ENCODE peak calls at places on chromosome X, in four cellular contexts. G is ovary, B is K562, U is body of pancreas. A is an unnamed sample.

GRCh38 chrX:130264573-130264972 is 4.1 kb downstream of the ZNF280C start:
- DNase-seq in G (no peak), B (no peak), U (no peak), A (no peak)

GRCh38 chrX:67353651-67354370 is 190.0 kb upstream of the AR start:
- DNase-seq in G (no peak), B (no peak), U (no peak), A (no peak)

GRCh38 chrX:24920769-24921168 is 95.0 kb downstream of the ARX start:
- DNase-seq in G (no peak), B (no peak), U (no peak), A (no peak)

GRCh38 chrX:11789809-11790208 is 31.8 kb downstream of the MSL3 start:
- DNase-seq in G (no peak), B (no peak), U (no peak), A (no peak)

GRCh38 chrX:2640436-2641150 is 50.5 kb upstream of the CD99 start:
- DNase-seq in G (no peak), B (no peak), U (no peak), A (no peak)

GRCh38 chrX:104419926-104420325 is 146.1 kb upstream of the IL1RAPL2 start:
- DNase-seq in G (no peak), B (no peak), U (no peak), A (no peak)

GRCh38 chrX:130120321-130120731 is 10.0 kb upstream of the ELF4 start:
- DNase-seq in G (peak), B (no peak), U (no peak), A (no peak)

GRCh38 chrX:49175435-49175834 is 3.7 kb downstream of the PLP2 start:
- DNase-seq in G (no peak), B (peak), U (no peak), A (no peak)

GRCh38 chrX:74277320-74277719 is 26.7 kb upstream of the ZCCHC13 start:
- DNase-seq in G (no peak), B (no peak), U (no peak), A (no peak)

GRCh38 chrX:47232803-47233332 is at the start of gene USP11:
- DNase-seq in G (peak), B (peak), U (no peak), A (no peak)

GRCh38 chrX:623599-624323 is 6.8 kb upstream of the SHOX start:
- DNase-seq in G (no peak), B (no peak), U (no peak), A (peak)

GRCh38 chrX:147848009-147848408 is 63.7 kb upstream of the FMR1 start:
- DNase-seq in G (peak), B (no peak), U (no peak), A (no peak)

GRCh38 chrX:147853701-147854100 is 58.0 kb upstream of the FMR1 start:
- DNase-seq in G (no peak), B (no peak), U (no peak), A (no peak)

GRCh38 chrX:147846676-147847075 is 65.0 kb upstream of the FMR1 start:
- DNase-seq in G (no peak), B (no peak), U (no peak), A (no peak)

GRCh38 chrX:147848543-147849448 is 62.9 kb upstream of the FMR1 start:
- DNase-seq in G (no peak), B (peak), U (no peak), A (no peak)

GRCh38 chrX:147850875-147851274 is 60.8 kb upstream of the FMR1 start:
- DNase-seq in G (no peak), B (no peak), U (no peak), A (no peak)
- TF ChIP-seq POLR2A in G (no peak), B (no peak), U (no peak), A (no peak)

DNA sequence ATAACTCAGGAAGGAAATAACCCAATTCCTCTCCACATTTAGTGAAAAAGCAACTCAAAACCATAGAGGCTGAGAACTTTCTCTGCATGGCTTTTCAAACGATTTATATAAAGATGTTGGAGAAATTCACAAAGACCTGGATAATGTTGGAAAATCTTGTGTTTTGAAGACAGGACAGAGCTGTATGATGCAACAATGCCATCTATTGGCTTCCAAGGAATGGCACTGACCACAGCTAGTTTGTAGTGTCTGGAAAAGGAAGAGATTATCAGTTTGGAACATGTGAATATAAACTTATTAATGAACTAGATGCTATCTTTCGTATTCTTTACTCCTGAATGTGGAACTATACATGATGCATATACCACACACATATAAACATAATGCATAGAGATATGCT is 503.6 kb downstream of the IL1RAPL1 start:
- DNase-seq in G (no peak), B (no peak), U (no peak), A (no peak)
- TF ChIP-seq CTCF in G (no peak), B (no peak), U (no peak), A (no peak)

DNA sequence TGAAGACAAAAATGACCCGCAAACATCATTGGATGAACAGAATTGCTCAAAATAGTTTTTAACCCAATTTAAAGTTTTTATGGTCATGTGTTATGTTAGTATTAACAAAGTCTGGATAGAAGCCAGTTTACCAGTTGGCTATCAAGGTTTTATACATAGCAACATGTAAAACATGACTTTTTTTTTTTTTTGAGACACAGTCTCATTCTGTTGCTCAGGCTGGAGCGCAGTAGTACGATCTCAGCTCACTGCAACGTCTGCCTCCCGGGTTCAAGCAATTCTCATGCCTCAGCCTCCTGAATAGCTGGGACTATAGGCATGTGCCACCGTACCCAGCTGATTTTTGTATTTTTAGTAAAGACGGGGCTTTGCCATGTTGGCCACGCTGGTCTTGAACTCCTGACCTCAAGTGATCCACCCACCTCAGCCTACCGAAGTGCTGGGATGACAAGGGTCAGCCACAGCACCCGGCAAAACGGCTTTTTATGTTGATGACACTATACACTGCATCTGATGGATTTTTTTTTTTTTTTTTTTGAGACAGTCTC is 3.4 kb downstream of the SAT1 start:
- DNase-seq in G (no peak), B (no peak), U (no peak), A (no peak)
- H3K4me3 ChIP-seq in G (no peak), B (no peak), U (no peak), A (peak)

GRCh38 chrX:21956783-21957182 is 16.3 kb downstream of the SMS start:
- DNase-seq in G (no peak), B (no peak), U (no peak), A (no peak)

GRCh38 chrX:21958888-21959287 is 18.4 kb downstream of the SMS start:
- DNase-seq in G (no peak), B (no peak), U (no peak), A (no peak)

GRCh38 chrX:21952624-21953023 is 12.1 kb downstream of the SMS start:
- DNase-seq in G (no peak), B (peak), U (no peak), A (no peak)

GRCh38 chrX:21958187-21958586 is 17.7 kb downstream of the SMS start:
- DNase-seq in G (no peak), B (no peak), U (no peak), A (no peak)

DNA sequence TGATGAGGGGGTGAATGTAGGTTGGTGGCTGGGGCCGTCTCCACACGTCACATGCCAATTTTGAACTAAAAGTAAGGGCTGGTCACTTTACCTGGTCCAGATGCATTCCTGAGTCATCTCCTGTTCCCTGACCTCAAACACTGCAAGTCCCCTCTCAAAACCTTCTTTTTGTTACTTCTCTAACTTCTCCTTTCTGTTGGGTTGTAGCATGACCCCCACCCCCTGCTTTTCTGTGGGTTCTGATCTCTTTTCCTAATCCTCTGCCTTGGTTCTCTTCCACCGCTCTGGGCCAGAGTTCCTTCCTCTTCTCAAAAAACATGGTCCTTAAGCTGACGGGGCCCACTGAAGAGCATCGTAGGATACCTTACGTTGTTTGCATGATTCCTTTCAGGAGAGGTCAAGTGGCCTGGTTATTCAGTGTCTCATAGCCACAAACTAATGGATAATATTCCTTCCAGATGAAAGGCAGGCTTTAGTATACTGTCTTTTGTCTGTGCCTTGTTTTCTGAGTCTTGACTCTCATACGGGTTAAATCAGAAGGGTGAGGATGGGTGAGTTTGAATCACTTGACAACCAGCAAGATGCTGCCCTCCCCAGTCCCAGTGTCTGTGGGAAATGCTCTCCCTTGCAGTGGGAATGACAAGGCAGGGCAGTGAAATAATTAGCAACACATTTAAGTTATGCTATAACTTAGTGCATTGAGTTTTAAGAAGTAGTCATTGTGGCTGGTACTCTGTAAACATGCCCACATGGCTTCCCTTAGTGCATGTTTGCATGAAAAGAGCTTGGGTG is 15.1 kb downstream of the SMS start:
- DNase-seq in G (no peak), B (no peak), U (no peak), A (no peak)
- TF ChIP-seq POLR2A in G (no peak), B (no peak), U (no peak), A (no peak)

GRCh38 chrX:154730271-154730883 is 20.5 kb downstream of the GAB3 start:
- DNase-seq in G (peak), B (no peak), U (peak), A (no peak)
- TF ChIP-seq CTCF in G (no peak), B (no peak), U (no peak), A (no peak)

DNA sequence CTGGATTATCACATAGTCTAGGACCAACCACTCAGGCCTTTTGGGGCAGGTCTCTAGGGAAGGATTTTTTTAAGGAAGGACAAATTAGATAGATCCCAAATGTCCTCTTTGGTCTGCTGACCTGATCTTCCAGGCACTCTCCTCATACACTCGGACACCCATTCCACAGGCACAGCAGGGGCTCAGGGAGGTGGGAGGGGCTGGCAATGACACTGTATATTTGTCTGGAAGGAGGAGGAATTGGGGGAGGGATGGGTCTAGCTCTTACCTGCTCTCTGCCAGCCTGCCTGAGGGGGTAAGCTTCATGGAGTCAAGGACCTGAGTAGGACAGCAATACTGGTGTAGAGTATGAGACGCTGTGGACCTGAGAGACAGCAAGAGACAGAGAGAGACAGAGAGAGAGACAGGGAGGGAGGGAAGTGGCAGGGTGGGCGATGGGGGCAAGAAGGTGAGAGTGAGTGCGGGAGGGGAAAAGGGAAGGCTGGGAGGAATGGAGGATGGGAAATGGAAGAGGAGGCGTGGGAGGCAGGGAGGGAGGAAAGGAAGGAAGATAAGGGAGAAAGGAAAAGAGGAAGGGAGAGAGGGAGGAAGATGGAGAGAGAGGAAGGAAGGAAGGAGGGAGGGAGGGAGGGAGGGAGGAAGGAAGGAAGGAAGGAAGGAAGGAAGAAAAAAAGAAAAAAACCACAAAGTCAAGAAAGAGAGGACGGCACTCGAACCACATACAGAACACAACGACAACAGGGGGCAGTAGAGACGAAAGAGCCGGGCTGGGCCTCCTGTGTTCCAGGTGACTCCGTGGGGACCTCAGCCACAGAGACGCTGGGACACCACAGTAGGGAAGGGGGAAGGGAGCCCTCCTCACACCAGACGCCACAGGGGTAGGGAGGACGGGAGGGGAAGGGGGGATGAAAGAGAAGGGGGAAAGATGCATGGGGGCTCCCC is 1.8 kb downstream of the IQSEC2 start:
- DNase-seq in G (no peak), B (peak), U (no peak), A (no peak)
- H3K4me3 ChIP-seq in G (no peak), B (peak), U (no peak), A (no peak)

GRCh38 chrX:68832101-68832416 is 3.2 kb downstream of the EFNB1 start:
- DNase-seq in G (peak), B (no peak), U (peak), A (peak)

GRCh38 chrX:68829594-68830485 is 1.0 kb downstream of the EFNB1 start:
- DNase-seq in G (peak), B (peak), U (no peak), A (peak)

GRCh38 chrX:68831405-68832100 is 2.7 kb downstream of the EFNB1 start:
- DNase-seq in G (peak), B (no peak), U (no peak), A (peak)

GRCh38 chrX:68828740-68829593 is at the start of gene EFNB1:
- DNase-seq in G (peak), B (peak), U (peak), A (peak)

GRCh38 chrX:68830486-68831404 is 1.9 kb downstream of the EFNB1 start:
- DNase-seq in G (peak), B (no peak), U (peak), A (peak)
- TF ChIP-seq POLR2A in G (no peak), B (no peak), U (no peak), A (peak)

GRCh38 chrX:133722756-133723155 is 262.6 kb downstream of the GPC3 start:
- DNase-seq in G (no peak), B (no peak), U (no peak), A (no peak)
- TF ChIP-seq CTCF in G (no peak), B (no peak), U (no peak), A (no peak)

A was measured in Peyer's patch.